ENCODE peak calls at places on chromosome 17, in ten cellular contexts. Z is epithelial cell of esophagus; H is NCI-H1092 treated with DMSO at 0.1 percent for 48 hours; X is NCI-H1436; N is stimulated activated CD8-positive, alpha-beta memory T cell treated with anti-CD3 and anti-CD28 coated beads, Interleukin-7, amount 100 ng/mL, for 1 hour; T is CD4-positive, alpha-beta T cell; C is H1; R is RKO; A is astrocyte of the cerebellum; G is neuronal stem cell. E is an unnamed sample.

GRCh38 chr17:7857724-7858486 is at the start of gene CYB5D1:
- DNase-seq in A (no peak), T (peak), N (peak), R (peak), H (peak), X (peak), G (peak), C (peak), Z (peak), E (peak)

GRCh38 chr17:64024781-64025731 is 4.6 kb upstream of the ICAM2 start:
- DNase-seq in G (no peak), H (no peak), X (no peak), Z (peak), N (no peak), A (no peak), C (no peak), R (peak), T (peak), E (no peak)

GRCh38 chr17:82276951-82277350 is 3.5 kb upstream of the CSNK1D start:
- DNase-seq in N (no peak), Z (no peak), H (no peak), A (no peak), R (no peak), X (no peak), T (no peak), C (no peak), G (no peak), E (no peak)

GRCh38 chr17:64213995-64214507 is 49.0 kb downstream of the TEX2 start:
- DNase-seq in C (no peak), A (peak), R (no peak), H (peak), X (no peak), Z (no peak), T (no peak), N (no peak), G (no peak), E (no peak)

GRCh38 chr17:7930841-7931631 is 710 bp downstream of the TRAPPC1 start:
- DNase-seq in G (no peak), C (no peak), N (no peak), R (no peak), Z (no peak), T (no peak), H (no peak), X (no peak), A (no peak), E (no peak)

GRCh38 chr17:14780116-14780515 is 479.2 kb downstream of the HS3ST3B1 start:
- DNase-seq in Z (no peak), G (peak), C (no peak), N (no peak), H (no peak), R (no peak), X (peak), A (no peak), T (no peak), E (no peak)

GRCh38 chr17:79812969-79813825 is 16.3 kb upstream of the CBX8 start:
- DNase-seq in N (no peak), Z (no peak), A (no peak), R (peak), T (no peak), C (peak), G (no peak), X (peak), H (peak), E (peak)

GRCh38 chr17:57096472-57097198 is 11.6 kb downstream of the AKAP1 start:
- DNase-seq in C (no peak), Z (no peak), N (no peak), X (no peak), A (no peak), T (no peak), G (no peak), R (no peak), H (no peak), E (no peak)

GRCh38 chr17:48800626-48801217 is 16.3 kb downstream of the TTLL6 start:
- DNase-seq in H (no peak), R (no peak), Z (no peak), X (no peak), T (no peak), C (no peak), N (no peak), G (no peak), A (no peak), E (peak)

GRCh38 chr17:64118452-64118979 is 11.4 kb downstream of the ERN1 start:
- DNase-seq in Z (peak), T (no peak), N (no peak), C (no peak), A (no peak), X (no peak), R (no peak), H (peak), G (no peak), E (no peak)

GRCh38 chr17:2137342-2138098 is 82.6 kb downstream of the HIC1 start:
- DNase-seq in C (peak), G (peak), N (no peak), A (peak), Z (peak), T (no peak), H (no peak), R (no peak), X (no peak), E (no peak)

GRCh38 chr17:33038740-33039139 is 47.1 kb downstream of the SPACA3 start:
- DNase-seq in R (no peak), X (peak), Z (peak), A (peak), H (peak), G (peak), N (no peak), T (no peak), C (peak), E (peak)

GRCh38 chr17:77470800-77471733 is 330.3 kb downstream of the SEC14L1 start:
- DNase-seq in Z (peak), N (no peak), A (no peak), G (no peak), C (no peak), X (no peak), T (no peak), H (no peak), R (no peak), E (no peak)

GRCh38 chr17:38713456-38713855 is 8.4 kb downstream of the MLLT6 start:
- DNase-seq in T (no peak), N (no peak), Z (no peak), X (no peak), R (no peak), H (no peak), A (no peak), G (no peak), C (peak), E (no peak)

GRCh38 chr17:43755389-43755875 is 3.2 kb downstream of the SOST start:
- DNase-seq in X (no peak), G (peak), R (no peak), N (no peak), Z (peak), A (no peak), C (peak), H (no peak), T (no peak), E (no peak)